ENCODE peak calls at places on chromosome X, in eight cellular contexts. N, H, W, M, X, A, F and K are unnamed samples.
A peak's percentile ranks its signal among the peaks of the same experiment; 100 is the strongest.

GRCh38 chrX:110042521-110042920 is 39.6 kb downstream of the TMEM164 start:
- DNase-seq in X (no peak), H (no peak), M (peak; percentile 7), A (peak; percentile 19), W (no peak), F (peak; percentile 20), N (peak; percentile 9), K (no peak)

GRCh38 chrX:153871451-153871850 is 14.5 kb downstream of the L1CAM start:
- DNase-seq in X (no peak), W (no peak), A (no peak), N (no peak), F (no peak), M (no peak), H (peak; percentile 50), K (peak; percentile 69)

GRCh38 chrX:130994671-130995070 is 63.5 kb upstream of the ARHGAP36 start:
- DNase-seq in W (no peak), F (no peak), M (peak; percentile 40), A (no peak), N (peak; percentile 41), H (peak; percentile 61), X (peak; percentile 28), K (no peak)

GRCh38 chrX:24343719-24344118 is 16.7 kb upstream of the SUPT20HL1 start:
- DNase-seq in H (no peak), W (no peak), A (no peak), M (no peak), F (no peak), N (no peak), X (no peak), K (no peak)

GRCh38 chrX:123171781-123172180 is 12.3 kb upstream of the GRIA3 start:
- DNase-seq in X (no peak), M (no peak), H (no peak), F (peak; percentile 84), N (peak; percentile 53), A (peak; percentile 80), W (no peak), K (no peak)

GRCh38 chrX:128106630-128107029 is 54.4 kb upstream of the ACTRT1 start:
- DNase-seq in H (peak; percentile 50), N (no peak), A (no peak), M (peak; percentile 42), W (no peak), F (no peak), X (no peak), K (no peak)

GRCh38 chrX:118630843-118631242 is 96.6 kb upstream of the IL13RA1 start:
- DNase-seq in X (no peak), H (no peak), W (no peak), F (no peak), N (no peak), M (no peak), A (no peak), K (no peak)

GRCh38 chrX:103439161-103439560 is 62.8 kb downstream of the BEX3 start:
- DNase-seq in W (no peak), F (no peak), X (no peak), N (no peak), H (peak; percentile 34), A (no peak), M (no peak), K (no peak)

GRCh38 chrX:14356401-14356800 is 172.9 kb upstream of the GLRA2 start:
- DNase-seq in M (peak; percentile 50), A (no peak), W (no peak), F (peak; percentile 1), N (peak; percentile 81), H (no peak), X (no peak), K (peak; percentile 61)

GRCh38 chrX:154812341-154813101 is 7.2 kb upstream of the MPP1 start:
- DNase-seq in H (no peak), F (no peak), A (no peak), M (no peak), X (no peak), W (no peak), N (no peak), K (no peak)

GRCh38 chrX:23884427-23885024 is 23.2 kb downstream of the APOO start:
- DNase-seq in M (peak; percentile 63), H (no peak), N (peak; percentile 54), X (peak; percentile 70), W (no peak), F (peak; percentile 41), A (no peak), K (no peak)

GRCh38 chrX:71533850-71534515 is 1.1 kb downstream of the OGT start:
- DNase-seq in A (peak; percentile 40), W (no peak), F (peak; percentile 50), N (peak; percentile 59), H (peak; percentile 53), M (peak; percentile 30), X (peak; percentile 33), K (no peak)

GRCh38 chrX:141469469-141469868 is 115.1 kb downstream of the SPANXA1 start:
- DNase-seq in A (peak; percentile 20), X (no peak), M (peak; percentile 77), N (peak; percentile 6), H (no peak), W (no peak), F (peak; percentile 33), K (no peak)

GRCh38 chrX:68880846-68881513 is 52.2 kb downstream of the EFNB1 start:
- DNase-seq in N (no peak), W (no peak), F (no peak), X (no peak), A (no peak), M (no peak), H (peak; percentile 52), K (no peak)

GRCh38 chrX:28135378-28136047 is 154.3 kb upstream of the DCAF8L1 start:
- DNase-seq in F (peak; percentile 73), A (peak; percentile 68), X (no peak), W (no peak), H (no peak), M (peak; percentile 51), N (no peak), K (no peak)

GRCh38 chrX:129540725-129541184 is 696 bp downstream of the OCRL start:
- DNase-seq in F (no peak), X (peak; percentile 33), A (no peak), M (peak; percentile 36), W (no peak), N (peak; percentile 39), H (peak; percentile 3), K (peak; percentile 30)

GRCh38 chrX:23493941-23494374 is 159.3 kb downstream of the PTCHD1 start:
- DNase-seq in M (peak; percentile 68), F (peak; percentile 72), X (no peak), A (peak; percentile 59), N (no peak), W (peak; percentile 7), H (no peak), K (no peak)

GRCh38 chrX:17456526-17456925 is 81.5 kb downstream of the NHS start:
- DNase-seq in X (no peak), M (no peak), A (no peak), H (no peak), F (no peak), N (no peak), W (no peak), K (no peak)
- H3K4me1 ChIP-seq in X (no peaks in the 10 kb centered on the region), M (peaks cover 5% of the 10 kb centered on the region), A (peaks cover 9% of the 10 kb centered on the region), H (no peaks in the 10 kb centered on the region), F (no peaks in the 10 kb centered on the region), N (peaks cover 17% of the 10 kb centered on the region), W (no peaks in the 10 kb centered on the region), K (peaks cover 12% of the 10 kb centered on the region)

DNA sequence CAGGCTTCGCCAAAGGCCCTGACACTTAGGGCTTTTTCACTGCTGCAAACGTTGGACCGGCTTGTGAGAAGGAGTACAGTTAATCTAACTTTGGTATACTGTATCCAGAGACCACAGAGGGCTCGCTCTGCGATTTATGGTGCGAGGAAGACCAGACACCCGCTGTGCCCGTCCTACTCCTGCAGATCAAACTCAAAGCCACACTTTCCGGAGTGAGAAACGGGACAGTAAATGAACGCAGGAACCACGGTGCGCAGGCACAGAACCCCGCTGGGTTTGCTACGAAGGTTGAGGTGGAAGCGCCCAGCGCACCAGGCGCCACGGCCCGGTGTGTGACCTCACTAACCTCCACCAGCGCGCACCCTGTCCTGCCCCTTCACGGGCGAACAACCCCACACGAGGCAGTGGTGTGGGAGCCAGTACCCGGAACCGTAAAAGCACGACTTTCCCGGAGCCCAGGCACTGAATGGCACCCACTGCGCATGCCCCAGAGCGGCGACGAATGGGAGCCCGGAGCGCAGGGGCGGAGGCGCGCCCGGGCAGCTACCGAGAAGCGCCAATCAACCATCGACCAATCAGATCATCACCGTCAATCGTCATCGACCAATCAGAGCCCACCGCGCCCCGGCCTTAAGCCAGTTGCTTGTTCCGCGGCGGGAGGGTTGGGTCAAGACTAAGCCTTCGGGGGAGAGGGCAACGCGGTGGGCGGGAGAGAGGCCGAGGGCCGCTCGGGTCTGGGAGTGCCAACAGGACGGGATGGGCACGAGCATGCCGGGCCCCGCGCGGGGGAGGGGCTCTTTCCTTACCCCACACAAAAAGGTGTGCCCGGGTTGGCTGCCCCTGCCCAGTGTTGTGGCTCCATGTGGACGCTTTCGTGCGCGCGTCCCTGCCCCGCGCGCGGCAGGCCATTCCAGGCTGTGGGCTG is 21.3 kb upstream of the WDR45 start:
- DNase-seq in N (peak; percentile 93), F (peak; percentile 88), X (peak; percentile 99), M (peak; percentile 94), A (peak; percentile 82), H (peak; percentile 95), W (peak; percentile 85), K (peak; percentile 98)
- H3K27ac ChIP-seq in N (peak overlapping the region; percentile 39), F (peak overlapping the region; percentile 14), X (peak overlapping the region; percentile 97), M (peak overlapping the region; percentile 70), A (no peak overlapping the region), H (no peak overlapping the region), W (peak overlapping the region; percentile 81), K (no peak overlapping the region)

GRCh38 chrX:2539586-2539985 is 38.8 kb upstream of the DHRSX start:
- DNase-seq in N (no peak), W (no peak), M (no peak), H (no peak), A (no peak), F (no peak), X (no peak), K (peak; percentile 42)

GRCh38 chrX:2542826-2543551 is 42.2 kb upstream of the DHRSX start:
- DNase-seq in F (no peak), N (no peak), M (no peak), A (no peak), H (no peak), W (no peak), X (peak; percentile 8), K (no peak)

GRCh38 chrX:2545144-2545543 is 44.4 kb upstream of the DHRSX start:
- DNase-seq in A (no peak), W (no peak), H (no peak), X (no peak), M (no peak), N (no peak), F (no peak), K (no peak)

GRCh38 chrX:2540426-2540942 is 39.7 kb upstream of the DHRSX start:
- DNase-seq in M (no peak), N (no peak), H (no peak), F (peak; percentile 6), W (no peak), A (no peak), X (no peak), K (no peak)

GRCh38 chrX:2541603-2542002 is 40.8 kb upstream of the DHRSX start:
- DNase-seq in H (no peak), F (no peak), A (no peak), M (no peak), W (no peak), N (no peak), X (no peak), K (no peak)
- H2AFZ ChIP-seq in H (peak overlapping the region; percentile 77), F (no peak overlapping the region), A (no peak overlapping the region), M (no peak overlapping the region), W (no peak overlapping the region), N (no peak overlapping the region), X (no peak overlapping the region), K (no peak overlapping the region)

DNA sequence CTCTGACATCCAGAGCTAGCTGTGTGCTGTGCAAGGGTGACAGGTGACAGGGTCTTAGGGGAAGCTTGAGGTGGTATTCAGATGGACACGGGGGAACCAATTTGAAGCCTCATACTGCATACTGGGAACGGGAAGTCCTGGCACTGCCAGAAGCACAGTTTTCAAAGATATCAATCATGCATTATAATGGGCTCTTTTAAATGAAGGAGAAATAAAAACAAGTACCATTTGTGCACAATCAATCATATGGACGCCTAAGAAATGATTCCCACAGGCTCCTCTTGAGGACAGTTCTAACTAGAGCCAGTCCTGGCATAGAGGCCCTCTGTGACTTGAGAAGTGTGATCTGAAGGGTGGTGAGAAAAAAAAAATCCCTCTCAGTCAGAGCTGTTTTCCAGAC is 50.9 kb downstream of the TSC22D3 start:
- DNase-seq in M (no peak), H (no peak), F (no peak), A (no peak), X (no peak), W (no peak), N (no peak), K (no peak)
- H3K4me1 ChIP-seq in M (peaks cover 50% of the 10 kb centered on the region), H (no peaks in the 10 kb centered on the region), F (no peaks in the 10 kb centered on the region), A (no peaks in the 10 kb centered on the region), X (peaks cover 10% of the 10 kb centered on the region), W (peaks cover 23% of the 10 kb centered on the region), N (no peaks in the 10 kb centered on the region), K (no peaks in the 10 kb centered on the region)